ENCODE peak calls at places on chromosome 3, in six cellular contexts. N is GM12865, I is mucosa of descending colon, L is fibroblast of pulmonary artery, V is WERI-Rb-1, W is nephron progenitor cell. X is an unnamed sample.
A peak's percentile ranks its signal among the peaks of the same experiment; 100 is the strongest.

GRCh38 chr3:176561826-176562225 is 635.5 kb downstream of the TBL1XR1 start:
- DNase-seq in W (no peak), N (no peak), L (no peak), V (no peak), I (no peak), X (no peak)

GRCh38 chr3:71621802-71622537 is 38.4 kb upstream of the FOXP1 start:
- DNase-seq in I (no peak), N (no peak), W (no peak), V (no peak), L (no peak), X (no peak)

GRCh38 chr3:25165306-25165705 is 262.8 kb upstream of the RARB start:
- DNase-seq in L (no peak), N (no peak), I (no peak), W (no peak), V (no peak), X (no peak)

GRCh38 chr3:142029052-142029642 is 120.2 kb downstream of the TFDP2 start:
- DNase-seq in I (no peak), W (no peak), V (no peak), L (no peak), N (peak; percentile 75), X (no peak)

GRCh38 chr3:14429237-14429636 is 26.8 kb downstream of the SLC6A6 start:
- DNase-seq in V (peak; percentile 67), N (no peak), L (no peak), W (no peak), I (no peak), X (no peak)

GRCh38 chr3:40355410-40355809 is 31.6 kb upstream of the ENTPD3 start:
- DNase-seq in L (no peak), V (no peak), N (no peak), I (no peak), W (no peak), X (no peak)

GRCh38 chr3:128133273-128133883 is 9.8 kb upstream of the RUVBL1 start:
- DNase-seq in N (peak; percentile 52), I (peak; percentile 40), W (no peak), V (peak; percentile 59), L (peak; percentile 83), X (peak; percentile 75)

GRCh38 chr3:184874709-184875644 is 63.0 kb downstream of the VPS8 start:
- DNase-seq in L (peak; percentile 60), I (peak; percentile 30), N (peak; percentile 44), V (peak; percentile 44), W (peak; percentile 30), X (peak; percentile 43)

GRCh38 chr3:71258116-71258515 is 325.4 kb downstream of the FOXP1 start:
- DNase-seq in L (peak; percentile 79), N (no peak), V (no peak), W (no peak), I (no peak), X (peak; percentile 97)

GRCh38 chr3:198071602-198072285 is 111.7 kb downstream of the LMLN start:
- DNase-seq in L (peak; percentile 61), N (peak; percentile 54), W (no peak), I (no peak), V (no peak), X (peak; percentile 91)
- TF ChIP-seq CTCF in L (peak; percentile 13), N (no peak), W (peak; percentile 10), I (no peak), V (no peak), X (no peak)

GRCh38 chr3:80688814-80689213 is 921.0 kb upstream of the ROBO1 start:
- DNase-seq in I (no peak), V (no peak), L (peak; percentile 66), W (no peak), N (no peak), X (peak; percentile 24)
- TF ChIP-seq CTCF in I (no peak), V (peak; percentile 8), L (peak; percentile 44), W (peak; percentile 32), N (no peak), X (no peak)

GRCh38 chr3:102224171-102224570 is 210.6 kb upstream of the ZPLD1 start:
- DNase-seq in W (no peak), I (no peak), L (peak; percentile 46), V (peak; percentile 20), N (peak; percentile 44), X (peak; percentile 44)
- TF ChIP-seq CTCF in W (no peak), I (no peak), L (peak; percentile 33), V (peak; percentile 21), N (no peak), X (peak; percentile 42)

GRCh38 chr3:197802505-197803459 is 11.7 kb downstream of the LRCH3 start:
- DNase-seq in L (no peak), W (no peak), V (no peak), N (no peak), I (no peak), X (no peak)
- TF ChIP-seq CTCF in L (peak; percentile 25), W (no peak), V (peak; percentile 8), N (peak; percentile 13), I (peak; percentile 1), X (no peak)

GRCh38 chr3:108406063-108406660 is 104.2 kb downstream of the MYH15 start:
- DNase-seq in L (peak; percentile 22), V (no peak), I (no peak), N (no peak), W (no peak), X (peak; percentile 33)

GRCh38 chr3:108407858-108408257 is 102.5 kb downstream of the MYH15 start:
- DNase-seq in L (no peak), N (no peak), V (no peak), I (no peak), W (no peak), X (no peak)

GRCh38 chr3:108404409-108404808 is 106.0 kb downstream of the MYH15 start:
- DNase-seq in W (no peak), V (peak; percentile 60), N (no peak), I (no peak), L (no peak), X (peak; percentile 41)

GRCh38 chr3:108408883-108409612 is 101.3 kb downstream of the MYH15 start:
- DNase-seq in V (no peak), W (no peak), L (no peak), N (no peak), I (peak; percentile 82), X (no peak)

GRCh38 chr3:108406661-108407206 is 103.7 kb downstream of the MYH15 start:
- DNase-seq in V (no peak), W (no peak), I (no peak), N (peak; percentile 81), L (peak; percentile 77), X (peak; percentile 39)
- TF ChIP-seq CTCF in V (peak; percentile 66), W (peak; percentile 42), I (peak; percentile 41), N (peak; percentile 76), L (peak; percentile 61), X (peak; percentile 42)

GRCh38 chr3:45010718-45011355 is 15.3 kb upstream of the CLEC3B start:
- DNase-seq in I (no peak), N (no peak), L (peak; percentile 53), V (no peak), W (no peak), X (peak; percentile 83)
- TF ChIP-seq CTCF in I (no peak), N (no peak), L (no peak), V (no peak), W (no peak), X (no peak)

GRCh38 chr3:190521998-190522397 is 8.1 kb downstream of the IL1RAP start:
- DNase-seq in W (no peak), V (no peak), I (no peak), L (no peak), N (no peak), X (no peak)
- TF ChIP-seq CTCF in W (no peak), V (no peak), I (no peak), L (no peak), N (no peak), X (no peak)

GRCh38 chr3:33732394-33732793 is 14.3 kb upstream of the CLASP2 start:
- DNase-seq in L (no peak), I (no peak), V (no peak), N (no peak), W (peak; percentile 6), X (no peak)
- TF ChIP-seq CTCF in L (peak; percentile 31), I (no peak), V (peak; percentile 21), N (peak; percentile 30), W (no peak), X (peak; percentile 16)

GRCh38 chr3:180646187-180646790 is 33.0 kb downstream of the CCDC39 start:
- DNase-seq in N (no peak), V (no peak), I (no peak), W (no peak), L (peak; percentile 2), X (no peak)
- TF ChIP-seq CTCF in N (peak; percentile 27), V (no peak), I (no peak), W (peak; percentile 48), L (peak; percentile 20), X (no peak)

DNA sequence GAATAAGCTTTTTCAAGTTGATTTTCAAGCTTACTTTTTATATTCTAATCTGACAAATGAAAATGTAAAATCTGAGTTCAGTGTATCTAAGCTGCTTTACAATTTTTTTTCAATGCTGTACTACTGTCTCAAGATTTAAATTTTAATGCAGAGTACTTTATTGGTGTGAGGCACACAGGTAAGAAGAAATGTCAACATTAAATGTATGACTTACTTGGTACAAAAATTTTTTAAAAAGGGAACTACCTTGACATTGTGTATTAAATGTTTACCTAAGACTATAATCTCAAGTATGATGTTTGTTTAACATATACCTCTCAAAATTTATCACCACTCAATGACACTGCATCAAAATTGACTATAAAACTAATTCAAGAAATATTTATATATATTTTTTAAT is 62.7 kb downstream of the NECTIN3 start:
- DNase-seq in V (no peak), W (no peak), N (no peak), L (no peak), I (no peak), X (no peak)
- TF ChIP-seq CTCF in V (no peak), W (no peak), N (no peak), L (no peak), I (no peak), X (no peak)